ENCODE peak calls at places on chromosome 12, in four cellular contexts. D is cardiac fibroblast, Q is uterus, A is fibroblast of lung. U is an unnamed sample.

GRCh38 chr12:24534632-24535031 is 414.3 kb downstream of the BCAT1 start:
- DNase-seq in Q (no peak), D (peak; percentile 29), A (no peak), U (no peak)

GRCh38 chr12:34107781-34108404 is 85.6 kb downstream of the ALG10 start:
- DNase-seq in A (no peak), Q (no peak), D (no peak), U (no peak)

GRCh38 chr12:125015680-125016310 is 22.4 kb downstream of the BRI3BP start:
- DNase-seq in A (peak; percentile 78), Q (no peak), D (no peak), U (no peak)

GRCh38 chr12:94560416-94561221 is 89.7 kb downstream of the TMCC3 start:
- DNase-seq in D (peak; percentile 73), A (peak; percentile 85), Q (no peak), U (peak; percentile 29)

GRCh38 chr12:115225845-115226244 is 541.9 kb upstream of the TBX3 start:
- DNase-seq in A (no peak), Q (no peak), D (no peak), U (no peak)

GRCh38 chr12:26338574-26339572 is 143.5 kb downstream of the SSPN start:
- DNase-seq in Q (no peak), A (peak; percentile 84), D (peak; percentile 69), U (no peak)

GRCh38 chr12:131494741-131495524 is 216.0 kb upstream of the SFSWAP start:
- DNase-seq in Q (no peak), D (no peak), A (no peak), U (no peak)

GRCh38 chr12:49647827-49648721 is 24.7 kb downstream of the PRPF40B start:
- DNase-seq in A (no peak), D (no peak), Q (no peak), U (no peak)

GRCh38 chr12:93784339-93785086 is 107.3 kb downstream of the CRADD start:
- DNase-seq in A (peak; percentile 94), D (peak; percentile 86), Q (peak; percentile 79), U (peak; percentile 76)

GRCh38 chr12:106651552-106651951 is 68.7 kb downstream of the RFX4 start:
- DNase-seq in D (no peak), Q (no peak), A (no peak), U (no peak)

GRCh38 chr12:6606331-6607131 is 648 bp downstream of the CHD4 start:
- DNase-seq in A (peak; percentile 23), D (peak; percentile 29), Q (peak; percentile 74), U (no peak)

GRCh38 chr12:3611853-3612703 is 121.1 kb downstream of the PRMT8 start:
- DNase-seq in Q (no peak), A (no peak), D (no peak), U (no peak)

GRCh38 chr12:12562016-12562483 is 613 bp downstream of the DUSP16 start:
- DNase-seq in A (peak; percentile 25), Q (peak; percentile 44), D (peak; percentile 27), U (no peak)

GRCh38 chr12:95257541-95257940 is 39.9 kb downstream of the VEZT start:
- DNase-seq in D (no peak), A (no peak), Q (no peak), U (no peak)

GRCh38 chr12:107992016-107992415 is 137.1 kb upstream of the WSCD2 start:
- DNase-seq in A (no peak), D (no peak), Q (no peak), U (no peak)

GRCh38 chr12:105256921-105257320 is 20.9 kb upstream of the APPL2 start:
- DNase-seq in Q (no peak), D (peak; percentile 87), A (peak; percentile 92), U (no peak)

GRCh38 chr12:130878193-130879185 is 6.6 kb downstream of the RAN start:
- DNase-seq in D (no peak), A (no peak), Q (no peak), U (no peak)

GRCh38 chr12:114425031-114425626 is 19.2 kb upstream of the TBX5 start:
- DNase-seq in Q (no peak), D (peak; percentile 50), A (no peak), U (no peak)

GRCh38 chr12:89529738-89530137 is 3.9 kb upstream of the POC1B start:
- DNase-seq in Q (no peak), A (peak; percentile 31), D (peak; percentile 78), U (no peak)

GRCh38 chr12:27081668-27082091 is 698 bp downstream of the C12orf71 start:
- DNase-seq in D (peak; percentile 80), Q (no peak), A (no peak), U (no peak)

GRCh38 chr12:97471194-97471593 is 8.6 kb downstream of the RMST start:
- DNase-seq in D (no peak), Q (no peak), A (no peak), U (no peak)

GRCh38 chr12:80551897-80552296 is 107.9 kb downstream of the PTPRQ start:
- DNase-seq in D (peak; percentile 97), Q (no peak), A (peak; percentile 98), U (peak; percentile 96)

GRCh38 chr12:9378430-9378835 is 170.2 kb upstream of the PZP start:
- DNase-seq in D (no peak), Q (no peak), A (no peak), U (no peak)

GRCh38 chr12:47785036-47785886 is 12.2 kb downstream of the SLC48A1 start:
- DNase-seq in A (no peak), D (no peak), Q (no peak), U (no peak)

GRCh38 chr12:32502693-32503510 is 103.5 kb downstream of the FGD4 start:
- DNase-seq in Q (no peak), D (peak; percentile 91), A (peak; percentile 21), U (peak; percentile 42)

GRCh38 chr12:52027085-52027843 is 20.5 kb downstream of the TAMALIN start:
- DNase-seq in Q (no peak), D (no peak), A (no peak), U (no peak)

GRCh38 chr12:69623970-69624369 is 13.3 kb upstream of the LRRC10 start:
- DNase-seq in D (no peak), Q (no peak), A (no peak), U (peak; percentile 34)

GRCh38 chr12:48765753-48766162 is 23.1 kb downstream of the ADCY6 start:
- DNase-seq in Q (peak; percentile 41), D (peak; percentile 29), A (no peak), U (no peak)

GRCh38 chr12:127803545-127803944 is 463.4 kb upstream of the TMEM132C start:
- DNase-seq in D (no peak), A (peak; percentile 40), Q (no peak), U (no peak)

GRCh38 chr12:5546616-5547015 is 114.7 kb downstream of the NTF3 start:
- DNase-seq in Q (no peak), D (no peak), A (peak; percentile 20), U (no peak)

GRCh38 chr12:5247144-5247543 is 184.8 kb upstream of the NTF3 start:
- DNase-seq in D (no peak), A (no peak), Q (no peak), U (no peak)

GRCh38 chr12:51959211-51959610 is 7.7 kb downstream of the ACVR1B start:
- DNase-seq in Q (peak; percentile 35), D (peak; percentile 32), A (no peak), U (no peak)

GRCh38 chr12:110345176-110345651 is 58.3 kb downstream of the ANAPC7 start:
- DNase-seq in D (no peak), Q (no peak), A (no peak), U (no peak)

GRCh38 chr12:52351196-52352059 is 15.9 kb downstream of the KRT85 start:
- DNase-seq in A (no peak), D (no peak), Q (no peak), U (no peak)

GRCh38 chr12:82835217-82835616 is 148.5 kb downstream of the TMTC2 start:
- DNase-seq in A (peak; percentile 39), Q (no peak), D (peak; percentile 42), U (no peak)

GRCh38 chr12:89947437-89948265 is 239.0 kb upstream of the ATP2B1 start:
- DNase-seq in D (peak; percentile 92), A (peak; percentile 91), Q (peak; percentile 39), U (peak; percentile 93)

GRCh38 chr12:68381476-68381875 is 49.3 kb upstream of the MDM1 start:
- DNase-seq in D (no peak), Q (no peak), A (no peak), U (no peak)

GRCh38 chr12:53752651-53753050 is 872 bp upstream of the CISTR start:
- DNase-seq in A (no peak), Q (no peak), D (no peak), U (no peak)

GRCh38 chr12:53756300-53757094 is 4.7 kb upstream of the CISTR start:
- DNase-seq in A (no peak), D (no peak), Q (no peak), U (no peak)

GRCh38 chr12:53754196-53754595 is 2.4 kb upstream of the CISTR start:
- DNase-seq in Q (no peak), D (no peak), A (no peak), U (no peak)

GRCh38 chr12:53755451-53756290 is 3.9 kb upstream of the CISTR start:
- DNase-seq in Q (no peak), D (no peak), A (no peak), U (no peak)

DNA sequence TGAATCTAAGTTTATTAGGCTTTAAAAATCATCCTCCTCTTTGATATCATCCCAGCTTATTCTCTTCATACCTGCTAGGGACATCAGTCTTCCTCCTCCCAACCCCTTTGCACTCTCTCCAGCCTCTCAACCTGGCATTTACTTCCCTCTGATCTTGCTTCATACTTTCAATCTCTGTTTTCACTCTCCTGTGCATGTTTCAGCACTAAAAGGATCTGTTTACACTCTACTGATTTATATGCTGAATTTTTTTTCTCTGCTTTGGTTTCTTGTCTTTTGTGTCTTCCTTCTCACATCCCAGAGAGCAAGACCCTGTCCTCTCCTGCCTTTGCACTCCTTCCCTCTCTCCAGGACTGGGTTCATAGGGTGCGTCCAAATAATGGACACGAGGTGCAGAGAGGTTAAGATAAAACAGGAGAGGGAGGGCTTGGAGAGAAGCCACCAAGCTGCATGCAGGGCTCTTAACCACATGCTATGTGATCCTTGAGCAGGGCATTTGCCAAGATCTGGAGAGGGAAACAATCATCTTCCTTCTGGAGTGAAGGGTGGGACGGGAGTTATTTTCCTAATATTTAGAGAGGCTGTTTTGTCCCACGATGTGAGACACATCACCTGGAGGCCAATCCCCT is 3.0 kb upstream of the CISTR start:
- DNase-seq in Q (no peak), A (peak; percentile 47), D (peak; percentile 13), U (no peak)
- TF ChIP-seq CTCF in Q (no peak), A (no peak), D (no peak), U (no peak)

GRCh38 chr12:116303929-116304328 is 26.4 kb upstream of the MED13L start:
- DNase-seq in A (no peak), Q (peak; percentile 41), D (peak; percentile 54), U (no peak)
- H3K4me3 ChIP-seq in A (no peak overlapping the region), Q (no peak overlapping the region), D (no peak overlapping the region), U (no peak overlapping the region)

GRCh38 chr12:15772405-15773018 is 16.7 kb downstream of the EPS8 start:
- DNase-seq in Q (no peak), D (peak; percentile 56), A (peak; percentile 35), U (no peak)
- TF ChIP-seq CTCF in Q (no peak), D (peak; percentile 31), A (peak; percentile 58), U (peak; percentile 59)

DNA sequence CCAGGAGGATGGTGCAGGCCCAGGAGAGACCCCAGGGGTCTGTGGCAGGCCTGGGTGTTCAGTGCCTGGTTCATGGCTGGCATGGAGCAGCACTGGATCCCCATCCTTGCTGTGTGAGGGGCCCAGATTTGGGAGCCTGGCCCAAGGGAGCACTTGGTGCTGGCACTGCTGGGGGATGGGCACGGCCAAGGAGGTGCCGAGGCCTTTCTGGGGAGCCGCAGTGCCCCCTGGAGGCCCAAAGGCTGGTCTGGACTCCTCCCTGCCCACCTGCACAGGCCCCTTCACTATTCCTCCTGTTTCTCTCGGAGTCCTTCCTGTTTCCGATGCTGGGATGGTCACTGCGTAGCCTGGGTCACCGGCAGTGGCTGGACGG is 48.6 kb downstream of the LRCOL1 start:
- DNase-seq in Q (no peak), D (no peak), A (no peak), U (no peak)
- H3K4me3 ChIP-seq in Q (no peak overlapping the region), D (no peak overlapping the region), A (no peak overlapping the region), U (no peak overlapping the region)

U was measured in retinal pigment epithelial cell.